ENCODE peak calls at places on chromosomes 3 and 15, in six cellular contexts. Z is endothelial cell of umbilical vein, W is HL-60, B is cardiac muscle cell, Q is HCT116, E is heart right ventricle. N is an unnamed sample.

GRCh38 chr3:150410311-150411105 is 2.4 kb downstream of the TSC22D2 start:
- DNase-seq in Z (peak), W (peak), B (peak), Q (no peak), E (peak), N (no peak)

GRCh38 chr15:95051881-95052280 is 820.5 kb downstream of the MCTP2 start:
- DNase-seq in Z (no peak), W (no peak), B (no peak), Q (no peak), E (no peak), N (peak)

GRCh38 chr3:129606522-129607390 is at the start of gene PLXND1:
- DNase-seq in Z (peak), W (peak), B (peak), Q (no peak), E (peak), N (no peak)

GRCh38 chr3:112007641-112008040 is 8.9 kb downstream of the TAGLN3 start:
- DNase-seq in Z (no peak), W (no peak), B (peak), Q (no peak), E (no peak), N (peak)

GRCh38 chr3:59783468-59783988 is 733.7 kb upstream of the CFAP20DC start:
- DNase-seq in Z (no peak), W (no peak), B (no peak), Q (no peak), E (no peak), N (no peak)

GRCh38 chr15:60583946-60584345 is 105.0 kb upstream of the ICE2 start:
- DNase-seq in Z (no peak), W (no peak), B (no peak), Q (no peak), E (no peak), N (no peak)

GRCh38 chr3:46284981-46285683 is 42.9 kb downstream of the CCR3 start:
- DNase-seq in Z (no peak), W (no peak), B (no peak), Q (no peak), E (no peak), N (no peak)

GRCh38 chr3:67647390-67647878 is 7.0 kb downstream of the SUCLG2 start:
- DNase-seq in Z (peak), W (no peak), B (peak), Q (peak), E (peak), N (peak)

GRCh38 chr3:73192036-73192738 is 130.7 kb downstream of the EBLN2 start:
- DNase-seq in Z (no peak), W (no peak), B (no peak), Q (peak), E (no peak), N (no peak)

GRCh38 chr15:93027413-93027812 is 61.6 kb downstream of the RGMA start:
- DNase-seq in Z (no peak), W (peak), B (peak), Q (no peak), E (no peak), N (no peak)

GRCh38 chr3:189305412-189305811 is 133.6 kb downstream of the TPRG1 start:
- DNase-seq in Z (no peak), W (no peak), B (no peak), Q (no peak), E (no peak), N (no peak)

GRCh38 chr3:185746470-185746869 is 78.4 kb downstream of the IGF2BP2 start:
- DNase-seq in Z (peak), W (no peak), B (no peak), Q (no peak), E (no peak), N (no peak)

GRCh38 chr15:87829651-87830050 is 426.9 kb downstream of the NTRK3 start:
- DNase-seq in Z (no peak), W (peak), B (peak), Q (no peak), E (no peak), N (no peak)

GRCh38 chr15:100710744-100711478 is 108.5 kb downstream of the ASB7 start:
- DNase-seq in Z (no peak), W (no peak), B (no peak), Q (no peak), E (no peak), N (no peak)

DNA sequence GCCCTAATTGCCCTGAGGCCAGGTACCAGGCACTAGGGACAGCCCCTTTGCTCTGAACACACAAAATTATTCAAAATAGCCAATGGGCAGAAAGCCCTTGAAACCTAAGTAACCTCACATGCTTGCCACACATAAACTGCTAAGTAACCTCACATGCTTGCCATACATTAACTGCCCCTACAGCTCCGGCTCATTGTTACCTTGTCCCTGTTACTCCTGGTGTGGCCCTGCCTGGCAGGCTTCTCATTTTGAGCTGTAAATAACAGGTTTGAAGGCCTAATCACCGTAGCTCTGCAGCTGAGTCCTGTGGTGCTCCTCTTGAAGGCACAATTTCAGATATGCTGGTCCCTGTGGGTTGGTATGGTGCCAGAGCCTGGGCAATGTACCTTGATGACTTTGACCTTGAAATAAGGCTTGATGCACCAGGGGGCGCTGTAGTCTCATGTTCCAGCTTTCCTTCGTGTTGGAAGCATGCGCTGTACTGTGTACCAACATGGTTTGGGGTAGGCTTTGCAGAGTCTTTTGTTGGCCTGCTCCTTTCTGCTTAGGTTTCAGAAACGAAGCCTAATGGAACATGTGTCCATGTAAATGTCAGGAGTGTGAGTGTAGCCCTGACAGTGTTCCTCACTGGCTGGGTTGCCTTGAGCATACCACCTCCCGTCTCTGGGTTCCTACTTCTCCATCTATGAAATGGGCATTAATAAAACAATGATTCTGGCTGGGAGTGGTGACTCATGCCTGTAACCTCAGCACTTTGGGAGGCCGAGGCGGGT is 3.8 kb upstream of the CCR4 start:
- DNase-seq in Z (peak), W (peak), B (peak), Q (peak), E (peak), N (peak)
- H3K4me3 ChIP-seq in Z (no peak), W (no peak), B (no peak), Q (no peak), E (no peak), N (no peak)

GRCh38 chr3:174218011-174218410 is 641.1 kb upstream of the NAALADL2 start:
- DNase-seq in Z (no peak), W (no peak), B (no peak), Q (no peak), E (no peak), N (no peak)
- TF ChIP-seq CTCF in Z (no peak), W (no peak), B (no peak), Q (no peak), E (no peak), N (no peak)

GRCh38 chr3:187368251-187368733 is at the start of gene RTP4:
- DNase-seq in Z (peak), W (no peak), B (peak), Q (no peak), E (peak), N (no peak)
- H3K4me3 ChIP-seq in Z (no peak), W (no peak), B (no peak), Q (no peak), E (peak), N (no peak)

GRCh38 chr3:192449036-192449435 is 278.3 kb downstream of the FGF12 start:
- DNase-seq in Z (no peak), W (no peak), B (no peak), Q (no peak), E (no peak), N (no peak)
- TF ChIP-seq CTCF in Z (peak), W (no peak), B (peak), Q (peak), E (no peak), N (no peak)

GRCh38 chr15:31350771-31351170 is 24.1 kb downstream of the KLF13 start:
- DNase-seq in Z (no peak), W (no peak), B (no peak), Q (no peak), E (no peak), N (no peak)

GRCh38 chr15:31349233-31350141 is 22.9 kb downstream of the KLF13 start:
- DNase-seq in Z (no peak), W (no peak), B (no peak), Q (no peak), E (no peak), N (no peak)

GRCh38 chr15:31352911-31353811 is 26.5 kb downstream of the KLF13 start:
- DNase-seq in Z (peak), W (peak), B (peak), Q (no peak), E (peak), N (peak)

GRCh38 chr15:31353931-31354330 is 27.3 kb downstream of the KLF13 start:
- DNase-seq in Z (no peak), W (no peak), B (peak), Q (no peak), E (peak), N (no peak)

GRCh38 chr15:31352283-31352880 is 25.7 kb downstream of the KLF13 start:
- DNase-seq in Z (no peak), W (no peak), B (peak), Q (no peak), E (peak), N (no peak)
- H3K4me3 ChIP-seq in Z (no peak), W (no peak), B (no peak), Q (no peak), E (peak), N (no peak)

GRCh38 chr15:80455051-80455648 is 51.0 kb downstream of the ARNT2 start:
- DNase-seq in Z (no peak), W (no peak), B (peak), Q (no peak), E (no peak), N (no peak)

GRCh38 chr15:80456517-80457497 is 52.6 kb downstream of the ARNT2 start:
- DNase-seq in Z (no peak), W (no peak), B (no peak), Q (no peak), E (no peak), N (peak)

GRCh38 chr15:80459380-80459779 is 55.2 kb downstream of the ARNT2 start:
- DNase-seq in Z (no peak), W (no peak), B (no peak), Q (no peak), E (no peak), N (no peak)

GRCh38 chr15:80457896-80458295 is 53.7 kb downstream of the ARNT2 start:
- DNase-seq in Z (no peak), W (no peak), B (no peak), Q (no peak), E (no peak), N (no peak)

DNA sequence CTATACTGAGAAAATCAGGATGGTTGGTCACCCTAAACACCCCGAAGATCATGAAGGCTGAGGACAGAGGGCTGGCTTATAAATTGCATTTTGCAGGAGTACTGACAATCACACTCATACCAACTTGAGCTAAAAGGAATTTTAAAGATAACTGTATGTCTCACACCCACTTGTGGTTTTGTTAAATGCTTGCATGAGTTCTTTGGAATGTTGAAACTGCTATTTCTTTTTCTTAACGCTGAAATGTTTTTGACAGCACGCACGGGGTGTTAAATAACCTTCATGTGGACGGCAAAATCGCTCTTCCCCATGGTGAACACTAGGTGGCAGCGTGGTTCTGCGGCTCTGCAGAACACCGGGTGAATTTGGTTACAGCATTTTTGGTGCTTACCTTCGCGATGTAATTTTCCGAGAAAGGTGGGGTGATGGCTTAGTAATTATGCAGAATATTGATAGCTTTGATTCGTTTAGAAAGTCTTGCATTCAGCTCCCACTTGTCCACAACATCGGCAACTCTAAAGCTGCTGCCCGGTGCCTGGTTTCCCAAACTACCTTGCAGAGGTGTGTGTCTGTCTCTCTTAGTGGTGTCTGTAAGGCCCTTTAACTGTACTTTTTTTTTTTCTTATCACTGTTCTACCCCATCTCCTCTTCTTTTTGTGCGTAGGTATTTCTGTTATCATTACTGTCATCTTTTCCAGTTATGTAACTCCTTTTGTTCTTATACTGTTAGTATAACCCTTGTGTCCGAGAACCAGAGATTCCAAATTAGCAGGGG is 51.7 kb downstream of the ARNT2 start:
- DNase-seq in Z (peak), W (peak), B (peak), Q (peak), E (peak), N (peak)
- TF ChIP-seq CTCF in Z (peak), W (peak), B (peak), Q (peak), E (peak), N (peak)

GRCh38 chr3:24981924-24982323 is 446.1 kb upstream of the RARB start:
- DNase-seq in Z (no peak), W (no peak), B (no peak), Q (no peak), E (no peak), N (no peak)
- H3K4me3 ChIP-seq in Z (no peak), W (no peak), B (no peak), Q (no peak), E (no peak), N (no peak)

GRCh38 chr3:125202197-125202596 is 10.4 kb downstream of the SLC12A8 start:
- DNase-seq in Z (no peak), W (peak), B (peak), Q (no peak), E (no peak), N (no peak)
- TF ChIP-seq CTCF in Z (no peak), W (no peak), B (peak), Q (peak), E (no peak), N (no peak)

DNA sequence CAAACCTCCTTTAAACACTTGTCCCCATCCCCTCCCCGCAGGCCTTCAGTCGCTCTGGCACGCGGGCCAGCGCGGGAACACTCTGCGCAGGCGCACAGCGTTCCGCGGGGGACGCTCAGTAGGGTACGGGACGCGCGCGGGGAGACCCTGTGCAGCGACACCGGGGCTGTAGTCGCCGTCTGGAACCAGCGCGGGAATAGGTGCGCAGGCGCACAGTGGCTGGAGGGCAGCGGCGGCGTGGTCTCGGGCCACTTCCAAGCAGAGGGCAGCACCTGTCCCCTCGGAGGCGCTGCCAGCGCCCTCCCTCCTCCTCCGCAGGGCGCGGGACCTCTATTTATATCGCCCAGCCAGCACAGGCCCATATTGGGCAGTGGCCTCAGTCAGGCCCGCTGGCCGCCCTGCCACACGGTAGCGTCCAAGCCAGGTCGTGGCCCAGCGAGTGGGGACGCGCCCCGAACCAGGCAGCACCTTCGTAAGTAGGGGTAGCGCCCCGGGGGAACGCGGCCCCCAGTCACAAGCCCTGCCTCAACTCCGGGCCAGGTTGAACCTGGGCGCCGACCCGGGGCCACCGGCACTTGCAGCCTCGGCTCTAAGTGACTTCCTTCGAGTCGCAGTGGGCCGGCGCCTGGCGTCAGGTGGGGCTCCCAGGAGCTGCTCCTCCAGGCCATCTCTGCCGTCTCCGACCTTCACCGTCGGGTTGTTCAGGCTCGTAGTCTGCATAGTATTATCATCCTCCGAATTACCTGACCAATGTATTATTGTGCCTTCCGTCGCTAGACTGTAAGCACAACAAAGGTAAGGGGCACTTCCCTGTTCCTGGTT is at the start of gene KBTBD12:
- DNase-seq in Z (no peak), W (no peak), B (no peak), Q (no peak), E (peak), N (no peak)
- H3K4me3 ChIP-seq in Z (no peak), W (no peak), B (no peak), Q (no peak), E (peak), N (no peak)

GRCh38 chr3:57221883-57222282 is 5.6 kb upstream of the APPL1 start:
- DNase-seq in Z (peak), W (no peak), B (peak), Q (no peak), E (no peak), N (no peak)
- TF ChIP-seq CTCF in Z (no peak), W (no peak), B (peak), Q (peak), E (peak), N (no peak)

N was measured in AG04449.